ENCODE peak calls at places on chromosomes 7 and 10, in five cellular contexts. R is T-helper 9 cell; U is esophagus squamous epithelium; D is stimulated activated CD8-positive, alpha-beta memory T cell treated with anti-CD3 and anti-CD28 coated beads, Interleukin-15, amount 100 ng/mL, for 24 hours; A is adipocyte. F is an unnamed sample.

GRCh38 chr7:107446988-107447387 is 22.9 kb upstream of the GPR22 start:
- DNase-seq in R (no peak), U (no peak), D (no peak), A (no peak), F (no peak)

GRCh38 chr7:51949726-51950644 is 633.4 kb upstream of the COBL start:
- DNase-seq in R (no peak), U (no peak), D (no peak), A (no peak), F (no peak)

GRCh38 chr7:107622429-107622828 is 38.2 kb upstream of the SLC26A4 start:
- DNase-seq in R (no peak), U (no peak), D (no peak), A (peak), F (no peak)

GRCh38 chr10:69498711-69499471 is 47.6 kb downstream of the TSPAN15 start:
- DNase-seq in R (no peak), U (no peak), D (no peak), A (peak), F (no peak)

GRCh38 chr10:17229016-17229716 is 1.1 kb downstream of the VIM start:
- DNase-seq in R (peak), U (peak), D (peak), A (peak), F (peak)

GRCh38 chr7:75624134-75624832 is 114.5 kb downstream of the HIP1 start:
- DNase-seq in R (no peak), U (no peak), D (no peak), A (peak), F (no peak)

GRCh38 chr10:78263521-78263988 is 229.9 kb downstream of the RPS24 start:
- DNase-seq in R (no peak), U (no peak), D (no peak), A (no peak), F (no peak)

GRCh38 chr7:54978364-54979116 is 40.3 kb upstream of the EGFR start:
- DNase-seq in R (no peak), U (no peak), D (no peak), A (no peak), F (no peak)

GRCh38 chr7:106572394-106573124 is 88.4 kb downstream of the CCDC71L start:
- DNase-seq in R (no peak), U (no peak), D (no peak), A (no peak), F (no peak)

GRCh38 chr10:71367279-71367678 is 29.4 kb upstream of the CDH23 start:
- DNase-seq in R (no peak), U (no peak), D (no peak), A (no peak), F (no peak)

F was measured in NCI-H1048.